ENCODE peak calls at places on chromosomes 12 and 14, in eight cellular contexts. B is prostate gland; O is stimulated activated effector memory CD8-positive, alpha-beta T cell treated with anti-CD3 and anti-CD28 coated beads, Interleukin-12 subunit alpha, Interleukin-12 subunit beta, amount 100 ng/mL, for 72 hours; S is fibroblast of pulmonary artery; T is brain microvascular endothelial cell; W is progenitor cell of endocrine pancreas; X is NCI-H1105 treated with DMSO at 0.1 percent for 48 hours; L is NCI-H187 treated with DMSO at 0.1 percent for 48 hours. U is an unnamed sample.

GRCh38 chr12:26113194-26113654 is 11.6 kb downstream of the BHLHE41 start:
- DNase-seq in S (no peak), T (no peak), X (peak), O (no peak), B (peak), L (no peak), W (no peak), U (no peak)

GRCh38 chr14:80428171-80428570 is 216.9 kb upstream of the DIO2 start:
- DNase-seq in W (no peak), S (peak), L (no peak), T (no peak), O (no peak), B (no peak), X (no peak), U (no peak)

GRCh38 chr14:72443991-72444431 is 449.9 kb downstream of the DPF3 start:
- DNase-seq in B (no peak), T (no peak), X (no peak), L (no peak), W (no peak), S (no peak), O (peak), U (peak)

GRCh38 chr12:17588968-17589367 is 501.0 kb downstream of the RERGL start:
- DNase-seq in O (no peak), X (no peak), W (no peak), S (no peak), B (no peak), T (no peak), L (no peak), U (peak)

GRCh38 chr14:91170504-91171121 is 56.7 kb downstream of the DGLUCY start:
- DNase-seq in X (no peak), S (no peak), O (no peak), W (no peak), T (no peak), L (no peak), B (no peak), U (no peak)

GRCh38 chr12:99383258-99383657 is 264.3 kb upstream of the GARIN6 start:
- DNase-seq in O (no peak), L (no peak), T (no peak), X (no peak), B (no peak), S (no peak), W (no peak), U (no peak)

GRCh38 chr14:104657114-104657524 is 32.3 kb upstream of the INF2 start:
- DNase-seq in X (no peak), O (no peak), S (no peak), L (no peak), T (no peak), B (no peak), W (no peak), U (no peak)

GRCh38 chr14:80095623-80096022 is 115.7 kb downstream of the DIO2 start:
- DNase-seq in S (peak), W (no peak), T (peak), B (no peak), L (no peak), X (no peak), O (no peak), U (no peak)

GRCh38 chr14:104749111-104749649 is 3.8 kb upstream of the SIVA1 start:
- DNase-seq in O (no peak), L (no peak), X (no peak), W (no peak), T (no peak), S (no peak), B (peak), U (peak)

GRCh38 chr12:122349078-122349477 is 73.4 kb downstream of the CLIP1 start:
- DNase-seq in B (no peak), L (no peak), T (no peak), X (no peak), W (no peak), S (no peak), O (no peak), U (no peak)

GRCh38 chr12:42756841-42757661 is 167.5 kb upstream of the PRICKLE1 start:
- DNase-seq in W (no peak), O (no peak), B (no peak), L (no peak), T (peak), S (peak), X (no peak), U (no peak)

GRCh38 chr12:87812030-87812429 is 217.2 kb downstream of the C12orf50 start:
- DNase-seq in B (no peak), L (no peak), S (no peak), X (no peak), O (no peak), W (no peak), T (no peak), U (no peak)

GRCh38 chr12:94615284-94616216 is 34.8 kb downstream of the TMCC3 start:
- DNase-seq in L (no peak), T (peak), O (no peak), S (peak), W (no peak), B (peak), X (no peak), U (no peak)

GRCh38 chr14:87615050-87615449 is 377.9 kb downstream of the GALC start:
- DNase-seq in X (no peak), T (no peak), S (no peak), B (no peak), W (no peak), O (no peak), L (no peak), U (no peak)

GRCh38 chr14:49545716-49546115 is 40.5 kb downstream of the RPS29 start:
- DNase-seq in T (no peak), W (no peak), X (no peak), O (no peak), B (no peak), L (no peak), S (no peak), U (no peak)

GRCh38 chr12:11553871-11554533 is 95.5 kb upstream of the ETV6 start:
- DNase-seq in X (peak), S (peak), O (peak), B (peak), L (peak), W (no peak), T (peak), U (peak)

GRCh38 chr12:65823481-65824313 is 586 bp upstream of the HMGA2 start:
- DNase-seq in L (no peak), W (peak), T (peak), X (peak), B (peak), O (no peak), S (peak), U (peak)

GRCh38 chr12:5733136-5733755 is 211.8 kb downstream of the ANO2 start:
- DNase-seq in X (no peak), O (no peak), S (no peak), W (no peak), L (no peak), B (no peak), T (no peak), U (no peak)

GRCh38 chr12:18752947-18753346 is 15.0 kb downstream of the CAPZA3 start:
- DNase-seq in S (no peak), W (no peak), X (no peak), O (no peak), B (no peak), L (no peak), T (no peak), U (no peak)

GRCh38 chr12:25977047-25977446 is 18.6 kb downstream of the RASSF8 start:
- DNase-seq in S (no peak), W (no peak), L (no peak), X (peak), B (no peak), O (no peak), T (no peak), U (no peak)

GRCh38 chr14:25103820-25104219 is 53.9 kb upstream of the STXBP6 start:
- DNase-seq in X (no peak), W (no peak), T (no peak), S (no peak), B (no peak), L (no peak), O (no peak), U (no peak)

GRCh38 chr14:55298423-55298822 is 27.2 kb downstream of the FBXO34 start:
- DNase-seq in O (no peak), T (no peak), W (no peak), S (no peak), L (no peak), X (no peak), B (no peak), U (no peak)

GRCh38 chr12:53862831-53863230 is 75.8 kb upstream of the HOXC13 start:
- DNase-seq in X (no peak), O (no peak), S (peak), W (no peak), T (no peak), B (no peak), L (no peak), U (no peak)

GRCh38 chr14:72617391-72618011 is 276.4 kb downstream of the DPF3 start:
- DNase-seq in T (no peak), O (no peak), S (no peak), W (peak), L (no peak), B (no peak), X (no peak), U (no peak)

U was measured in WERI-Rb-1.